ENCODE peak calls at places on chromosomes 2 and 18, in seven cellular contexts. S is CD8-positive, alpha-beta memory T cell; E is IMR-90; W is SW 1271; F is T-helper 2 cell; Z is foreskin melanocyte; I is type B pancreatic cell. P is an unnamed sample.

GRCh38 chr2:226030369-226031077 is 631.0 kb downstream of the NYAP2 start:
- DNase-seq in S (no peak), Z (no peak), I (no peak), W (no peak), E (no peak), F (no peak), P (no peak)

GRCh38 chr2:45093181-45093580 is 83.9 kb upstream of the SIX2 start:
- DNase-seq in S (no peak), F (no peak), I (no peak), Z (no peak), W (no peak), E (no peak), P (no peak)

GRCh38 chr2:48600204-48600813 is 17.3 kb upstream of the GTF2A1L start:
- DNase-seq in W (no peak), I (no peak), S (no peak), F (no peak), Z (peak), E (peak), P (peak)

GRCh38 chr2:20103514-20103913 is 52.1 kb upstream of the LAPTM4A start:
- DNase-seq in Z (no peak), S (no peak), I (no peak), E (peak), F (no peak), W (no peak), P (no peak)

GRCh38 chr18:62549755-62550154 is 26.9 kb downstream of the ZCCHC2 start:
- DNase-seq in Z (no peak), E (no peak), W (no peak), F (no peak), I (no peak), S (no peak), P (no peak)

GRCh38 chr2:215394102-215394805 is 41.6 kb downstream of the FN1 start:
- DNase-seq in E (no peak), S (no peak), F (no peak), I (no peak), W (no peak), Z (no peak), P (no peak)

GRCh38 chr18:35158728-35159443 is 81.9 kb upstream of the ZNF397 start:
- DNase-seq in W (no peak), Z (no peak), I (no peak), S (no peak), E (no peak), F (no peak), P (peak)

GRCh38 chr2:219171231-219171651 is 1.4 kb upstream of the SLC23A3 start:
- DNase-seq in S (no peak), F (no peak), Z (peak), I (no peak), E (peak), W (no peak), P (peak)

GRCh38 chr2:121233486-121234110 is 51.4 kb downstream of the TFCP2L1 start:
- DNase-seq in Z (no peak), E (no peak), W (no peak), F (no peak), I (no peak), S (no peak), P (no peak)

GRCh38 chr18:47253101-47253654 is 1.7 kb upstream of the SKOR2 start:
- DNase-seq in I (no peak), E (no peak), F (no peak), S (no peak), Z (no peak), W (no peak), P (no peak)

GRCh38 chr18:9335255-9336045 is 877 bp downstream of the TWSG1 start:
- DNase-seq in E (peak), S (no peak), Z (peak), F (no peak), I (no peak), W (no peak), P (peak)

GRCh38 chr2:5515693-5516092 is 176.5 kb upstream of the SOX11 start:
- DNase-seq in I (no peak), S (no peak), F (no peak), Z (no peak), E (no peak), W (no peak), P (no peak)

P was measured in KG1.